ENCODE peak calls at places on chromosomes 13 and 19, in nine cellular contexts. N is psoas muscle, V is breast epithelium, Q is uterus, C is cardiac muscle cell, F is adrenal gland, H is transverse colon, Z is suprapubic skin, D is IMR-90. K is an unnamed sample.

GRCh38 chr13:63435668-63436275 is 2020.1 kb upstream of the PCDH20 start:
- DNase-seq in Q (no peak), F (no peak), C (no peak), Z (no peak), V (no peak), N (no peak), D (peak; percentile 100), H (no peak), K (no peak)

GRCh38 chr19:38009650-38010229 is 102.7 kb downstream of the SIPA1L3 start:
- DNase-seq in D (no peak), N (no peak), C (no peak), H (no peak), Z (no peak), V (no peak), F (no peak), Q (no peak), K (no peak)

GRCh38 chr19:57324992-57325391 is 4.7 kb downstream of the ZNF543 start:
- DNase-seq in N (no peak), C (no peak), H (no peak), Z (no peak), V (no peak), Q (no peak), F (no peak), D (no peak), K (no peak)

GRCh38 chr13:70310720-70311119 is 202.5 kb upstream of the KLHL1 start:
- DNase-seq in C (peak; percentile 72), H (peak; percentile 25), V (no peak), Z (no peak), D (no peak), F (no peak), Q (no peak), N (no peak), K (no peak)

GRCh38 chr19:39052243-39052746 is 19.9 kb upstream of the FBXO27 start:
- DNase-seq in V (no peak), H (peak; percentile 51), N (peak; percentile 58), D (peak; percentile 58), F (peak; percentile 50), Z (no peak), Q (peak; percentile 22), C (peak; percentile 71), K (peak; percentile 38)

GRCh38 chr13:96824110-96824509 is 170.2 kb downstream of the OXGR1 start:
- DNase-seq in Q (no peak), V (no peak), Z (no peak), D (no peak), C (no peak), F (no peak), N (no peak), H (no peak), K (no peak)

GRCh38 chr13:46476174-46476573 is 76.8 kb upstream of the LRCH1 start:
- DNase-seq in N (no peak), Z (no peak), V (no peak), H (no peak), C (no peak), F (no peak), Q (no peak), D (no peak), K (no peak)

GRCh38 chr19:38250821-38251563 is 5.2 kb downstream of the PPP1R14A start:
- DNase-seq in Z (no peak), H (peak; percentile 81), D (no peak), C (peak; percentile 13), F (peak; percentile 79), V (peak; percentile 77), N (peak; percentile 77), Q (peak; percentile 87), K (peak; percentile 91)

DNA sequence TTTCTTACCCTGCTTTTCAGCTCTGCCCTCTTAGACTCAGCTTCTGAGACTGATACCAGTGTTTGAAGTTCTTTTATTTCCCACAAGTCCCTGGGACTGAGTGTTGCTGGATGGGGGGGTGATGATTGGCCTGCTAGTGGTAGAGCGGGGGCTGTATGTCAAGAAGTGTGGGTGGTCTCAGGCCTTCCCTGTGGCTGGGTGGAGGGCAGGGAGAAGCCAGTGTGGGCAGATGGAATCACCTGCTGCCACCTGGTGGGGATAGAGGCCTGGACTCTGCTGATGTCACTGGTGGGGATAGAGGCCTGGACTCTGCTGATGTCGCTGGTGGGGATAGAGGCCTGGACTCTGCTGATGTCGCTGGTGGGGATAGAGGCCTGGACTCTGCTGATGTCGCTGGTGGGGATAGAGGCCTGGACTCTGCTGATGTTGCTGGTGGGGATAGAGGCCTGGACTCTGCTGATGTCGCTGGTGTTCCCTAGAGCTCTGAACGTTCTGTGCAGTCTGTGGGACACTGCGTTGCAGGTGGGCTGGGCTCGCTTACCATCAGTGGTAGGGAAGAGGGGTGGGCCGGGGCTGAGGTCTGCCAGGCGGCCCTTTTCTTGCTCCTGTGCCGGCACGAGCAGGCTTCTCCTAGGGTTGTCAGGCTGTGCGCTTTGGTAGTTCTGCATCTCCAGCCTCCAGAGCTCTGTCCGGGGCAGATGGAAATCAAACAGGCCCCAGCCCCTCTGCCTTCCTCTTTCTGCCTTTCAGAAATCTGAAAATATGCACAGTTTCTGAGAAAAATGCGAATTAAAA is 101.3 kb downstream of the ARHGEF7 start:
- DNase-seq in V (no peak), N (peak; percentile 72), D (peak; percentile 27), Q (no peak), F (no peak), C (peak; percentile 72), Z (no peak), H (peak; percentile 38), K (peak; percentile 37)
- TF ChIP-seq CTCF in V (peak; percentile 33), N (peak; percentile 55), D (peak; percentile 47), Q (peak; percentile 41), F (no peak), C (peak; percentile 48), Z (no peak), H (peak; percentile 28), K (peak; percentile 42)

GRCh38 chr19:1317274-1317673 is 31.6 kb downstream of the EFNA2 start:
- DNase-seq in Z (no peak), N (no peak), Q (no peak), H (no peak), C (no peak), V (no peak), D (no peak), F (no peak), K (no peak)

GRCh38 chr19:1318678-1319471 is 33.2 kb downstream of the EFNA2 start:
- DNase-seq in D (no peak), Q (no peak), V (no peak), H (no peak), F (no peak), C (no peak), N (no peak), Z (no peak), K (no peak)

GRCh38 chr19:1313695-1314613 is 28.3 kb downstream of the EFNA2 start:
- DNase-seq in V (no peak), H (no peak), Q (no peak), F (no peak), C (no peak), D (no peak), Z (no peak), N (no peak), K (no peak)

GRCh38 chr19:1315470-1316166 is 29.9 kb downstream of the EFNA2 start:
- DNase-seq in F (peak; percentile 68), D (peak; percentile 25), N (peak; percentile 73), Z (no peak), C (peak; percentile 67), Q (peak; percentile 46), H (peak; percentile 64), V (peak; percentile 22), K (peak; percentile 77)

DNA sequence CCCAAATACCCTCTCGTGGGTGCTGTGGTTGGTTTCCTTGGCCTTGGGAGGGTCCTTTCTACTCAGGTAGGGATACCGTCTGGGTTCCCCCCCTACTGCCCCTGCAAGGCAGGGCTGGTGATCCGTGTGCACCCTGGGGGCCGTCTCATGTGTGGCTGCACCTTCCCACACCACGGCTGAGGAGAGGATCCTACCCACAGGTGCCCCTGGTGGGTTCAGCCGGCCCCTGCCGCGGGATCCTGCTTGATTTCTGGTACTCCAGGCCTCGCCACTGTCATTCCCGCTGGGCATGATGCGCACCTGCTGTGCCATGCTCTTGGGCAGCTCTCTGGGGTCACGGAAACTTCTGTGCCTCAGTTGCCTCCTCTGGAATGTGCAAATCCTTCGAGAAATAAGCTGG is 30.8 kb downstream of the EFNA2 start:
- DNase-seq in V (no peak), D (no peak), Z (no peak), F (no peak), C (no peak), N (no peak), H (no peak), Q (no peak), K (no peak)
- H3K4me1 ChIP-seq in V (no peaks in the 10 kb centered on the region), D (no peaks in the 10 kb centered on the region), Z (peaks cover 16% of the 10 kb centered on the region), F (peaks cover 4% of the 10 kb centered on the region), C (no peaks in the 10 kb centered on the region), N (peaks cover 6% of the 10 kb centered on the region), H (peaks cover 27% of the 10 kb centered on the region), Q (no peaks in the 10 kb centered on the region), K (peaks cover 3% of the 10 kb centered on the region)

GRCh38 chr13:113013878-113014751 is 45.1 kb downstream of the MCF2L start:
- DNase-seq in V (no peak), Q (no peak), Z (no peak), N (no peak), F (no peak), D (no peak), H (no peak), C (no peak), K (no peak)

GRCh38 chr13:113016526-113017295 is 47.7 kb downstream of the MCF2L start:
- DNase-seq in Z (no peak), V (no peak), H (no peak), C (no peak), D (no peak), Q (no peak), N (no peak), F (no peak), K (no peak)

GRCh38 chr13:113015826-113016525 is 47.0 kb downstream of the MCF2L start:
- DNase-seq in C (no peak), Z (no peak), F (no peak), Q (no peak), D (no peak), H (no peak), N (no peak), V (no peak), K (no peak)

GRCh38 chr13:113013303-113013702 is 44.3 kb downstream of the MCF2L start:
- DNase-seq in Q (no peak), D (no peak), H (no peak), C (no peak), N (no peak), F (no peak), Z (no peak), V (peak; percentile 48), K (no peak)

DNA sequence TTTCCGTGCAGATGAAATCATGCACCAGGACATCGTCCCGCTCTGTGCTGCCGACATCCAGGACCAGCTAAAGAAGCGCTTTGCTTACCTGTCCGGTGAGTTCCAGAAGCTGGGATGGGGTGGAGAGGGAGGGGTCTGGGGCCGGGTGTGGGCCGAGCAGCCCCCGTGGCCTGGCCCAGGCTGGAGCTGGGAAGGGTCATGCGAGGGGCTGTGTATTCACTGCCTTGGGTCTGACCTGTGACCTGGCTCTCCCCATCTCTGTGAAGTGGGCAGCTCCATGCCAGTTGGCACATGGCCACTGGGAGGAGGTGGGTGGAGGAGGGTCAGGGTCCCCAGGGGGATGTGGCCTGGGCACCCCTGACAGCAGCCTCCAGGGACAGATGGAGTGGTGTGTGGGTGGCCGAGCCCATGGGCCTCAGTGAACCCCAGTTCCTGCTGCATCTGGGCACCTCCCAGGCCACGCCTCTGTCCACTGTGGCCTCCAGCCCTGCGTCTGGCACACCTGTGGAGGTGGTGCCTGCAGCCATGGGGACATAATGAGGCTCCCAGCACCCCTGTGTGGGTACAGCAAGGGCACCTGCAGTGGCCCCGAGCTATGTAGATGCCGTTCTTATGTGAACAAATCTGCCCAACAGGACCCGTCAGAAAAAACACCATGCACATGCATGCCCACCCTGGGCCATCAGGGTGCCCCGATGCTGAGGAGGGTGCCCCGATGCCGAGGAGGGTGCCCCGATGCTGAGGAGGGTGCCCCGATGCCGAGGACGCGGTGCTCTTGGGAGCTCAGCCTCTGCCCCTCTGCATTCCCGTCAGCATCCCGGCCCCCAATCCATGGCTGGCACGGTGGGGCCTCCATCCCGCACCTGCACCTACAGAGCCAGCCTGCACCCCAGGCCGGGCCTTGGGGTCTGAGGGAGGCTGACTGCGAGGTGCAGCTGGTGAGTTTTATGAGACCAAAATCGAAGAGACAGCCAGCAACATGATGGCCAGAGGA is 46.0 kb downstream of the MCF2L start:
- DNase-seq in D (no peak), V (no peak), C (no peak), H (no peak), N (no peak), Q (no peak), Z (no peak), F (no peak), K (no peak)
- H3K36me3 ChIP-seq in D (no peaks in the 10 kb centered on the region), V (no peaks in the 10 kb centered on the region), C (no peaks in the 10 kb centered on the region), H (no peaks in the 10 kb centered on the region), N (no peaks in the 10 kb centered on the region), Q (no peaks in the 10 kb centered on the region), Z (no peaks in the 10 kb centered on the region), F (no peaks in the 10 kb centered on the region), K (no peaks in the 10 kb centered on the region)

GRCh38 chr13:72255908-72256307 is 388.9 kb upstream of the DACH1 start:
- DNase-seq in V (no peak), C (peak; percentile 77), H (peak; percentile 42), Z (no peak), Q (no peak), F (peak; percentile 30), D (no peak), N (no peak), K (no peak)
- TF ChIP-seq CTCF in V (peak; percentile 52), C (no peak), H (peak; percentile 50), Z (no peak), Q (no peak), F (peak; percentile 26), D (no peak), N (peak; percentile 16), K (no peak)